ENCODE peak calls at places on chromosomes 2 and 18, in seven cellular contexts. V is cardiac muscle cell; Q is stimulated activated CD8-positive, alpha-beta memory T cell treated with anti-CD3 and anti-CD28 coated beads, Interleukin-4, amount 100 ng/mL, for 48 hours; E is dermis blood vessel endothelial cell; A is AG04450; X is anterior cingulate cortex; T is smooth muscle cell of the brain vasculature. S is an unnamed sample.

GRCh38 chr2:11698009-11698922 is 28.3 kb upstream of the NTSR2 start:
- DNase-seq in T (no peak), V (peak), Q (no peak), A (no peak), E (no peak), X (no peak), S (peak)

GRCh38 chr2:174063492-174064092 is 98.4 kb upstream of the SP3 start:
- DNase-seq in X (no peak), A (no peak), T (no peak), V (peak), E (no peak), Q (no peak), S (no peak)

GRCh38 chr2:45283764-45284620 is 274.7 kb upstream of the SIX2 start:
- DNase-seq in E (peak), Q (no peak), T (peak), V (peak), X (no peak), A (no peak), S (no peak)

GRCh38 chr2:216679658-216680024 is 15.7 kb downstream of the IGFBP5 start:
- DNase-seq in E (no peak), A (no peak), Q (no peak), V (no peak), T (no peak), X (no peak), S (no peak)

GRCh38 chr18:24176727-24177416 is 38.0 kb downstream of the CABYR start:
- DNase-seq in E (peak), T (no peak), V (peak), Q (peak), A (peak), X (no peak), S (peak)

GRCh38 chr2:71746946-71747501 is 293.7 kb downstream of the DYSF start:
- DNase-seq in A (no peak), T (no peak), E (peak), Q (no peak), V (peak), X (no peak), S (no peak)

GRCh38 chr2:239721531-239721930 is 303.6 kb downstream of the NDUFA10 start:
- DNase-seq in E (no peak), A (no peak), Q (no peak), V (no peak), X (no peak), T (no peak), S (no peak)

GRCh38 chr18:78295271-78295670 is 684.3 kb upstream of the SALL3 start:
- DNase-seq in Q (no peak), E (no peak), V (no peak), A (no peak), T (no peak), X (no peak), S (no peak)

GRCh38 chr2:150125708-150126107 is 361.8 kb downstream of the RND3 start:
- DNase-seq in Q (no peak), E (peak), X (no peak), V (peak), A (no peak), T (peak), S (no peak)

GRCh38 chr18:21100141-21100540 is 11.5 kb downstream of the ROCK1 start:
- DNase-seq in X (no peak), A (no peak), V (peak), Q (no peak), E (peak), T (no peak), S (no peak)

GRCh38 chr2:19185061-19185460 is 173.4 kb downstream of the OSR1 start:
- DNase-seq in A (no peak), V (peak), T (no peak), X (no peak), E (no peak), Q (no peak), S (no peak)

GRCh38 chr18:51235011-51235789 is 37.7 kb upstream of the MEX3C start:
- DNase-seq in T (no peak), V (peak), Q (peak), A (no peak), X (no peak), E (no peak), S (peak)

GRCh38 chr18:3903341-3903740 is 453.4 kb downstream of the TGIF1 start:
- DNase-seq in X (no peak), V (peak), A (peak), Q (no peak), E (no peak), T (peak), S (no peak)